ENCODE peak calls at places on chromosomes 11 and 22, in eight cellular contexts. B is T-cell; A is cardiac fibroblast; R is fibroblast of lung; P is Right ventricle myocardium superior; H is RWPE1; M is Peyer's patch; Z is stimulated activated CD8-positive, alpha-beta memory T cell treated with anti-CD3 and anti-CD28 coated beads, Interleukin-15, amount 100 ng/mL, for 4 hours. E is an unnamed sample.

GRCh38 chr22:46336119-46337078 is 885 bp downstream of the TRMU start:
- DNase-seq in B (no peak), A (peak), R (peak), P (no peak), H (no peak), M (no peak), Z (no peak), E (no peak)

GRCh38 chr11:106708348-106708747 is 309.9 kb downstream of the GUCY1A2 start:
- DNase-seq in B (no peak), A (no peak), R (no peak), P (no peak), H (no peak), M (no peak), Z (no peak), E (no peak)

GRCh38 chr11:30760341-30760740 is 174.2 kb upstream of the MPPED2 start:
- DNase-seq in B (no peak), A (no peak), R (no peak), P (no peak), H (no peak), M (no peak), Z (no peak), E (no peak)

GRCh38 chr11:43955381-43956118 is 13.1 kb downstream of the C11orf96 start:
- DNase-seq in B (no peak), A (peak), R (peak), P (no peak), H (no peak), M (no peak), Z (no peak), E (no peak)

GRCh38 chr11:128095459-128096096 is 491.8 kb downstream of the ETS1 start:
- DNase-seq in B (no peak), A (peak), R (peak), P (no peak), H (peak), M (no peak), Z (no peak), E (no peak)

GRCh38 chr22:47173535-47174021 is 411.1 kb downstream of the TBC1D22A start:
- DNase-seq in B (no peak), A (no peak), R (no peak), P (peak), H (no peak), M (no peak), Z (no peak), E (no peak)

GRCh38 chr11:123776160-123776559 is 21.8 kb upstream of the OR6X1 start:
- DNase-seq in B (no peak), A (no peak), R (no peak), P (no peak), H (no peak), M (no peak), Z (no peak), E (no peak)

GRCh38 chr11:62680825-62681240 is 2.0 kb upstream of the UBXN1 start:
- DNase-seq in B (no peak), A (peak), R (peak), P (peak), H (peak), M (no peak), Z (no peak), E (no peak)

GRCh38 chr11:5369793-5370192 is 13.8 kb upstream of the OR51M1 start:
- DNase-seq in B (no peak), A (peak), R (no peak), P (no peak), H (peak), M (no peak), Z (no peak), E (no peak)

GRCh38 chr22:20106205-20106848 is 9.6 kb upstream of the RANBP1 start:
- DNase-seq in B (no peak), A (no peak), R (no peak), P (no peak), H (no peak), M (peak), Z (no peak), E (no peak)

GRCh38 chr11:67483901-67484665 is 1.3 kb downstream of the AIP start:
- DNase-seq in B (peak), A (no peak), R (no peak), P (no peak), H (no peak), M (peak), Z (no peak), E (no peak)

GRCh38 chr22:46769191-46769675 is 6.8 kb downstream of the TBC1D22A start:
- DNase-seq in B (no peak), A (no peak), R (no peak), P (peak), H (no peak), M (no peak), Z (no peak), E (no peak)

GRCh38 chr11:35343033-35343598 is 76.2 kb downstream of the SLC1A2 start:
- DNase-seq in B (peak), A (no peak), R (no peak), P (no peak), H (no peak), M (no peak), Z (no peak), E (no peak)

GRCh38 chr11:17803751-17804334 is 69.3 kb downstream of the KCNC1 start:
- DNase-seq in B (no peak), A (no peak), R (no peak), P (no peak), H (no peak), M (no peak), Z (no peak), E (no peak)

GRCh38 chr22:25930710-25931353 is 188.8 kb downstream of the MYO18B start:
- DNase-seq in B (no peak), A (no peak), R (no peak), P (no peak), H (no peak), M (no peak), Z (no peak), E (no peak)

GRCh38 chr11:70111269-70112016 is 33.3 kb downstream of the ANO1 start:
- DNase-seq in B (no peak), A (peak), R (peak), P (peak), H (no peak), M (peak), Z (no peak), E (no peak)

GRCh38 chr22:39343259-39344045 is 6.3 kb upstream of the SYNGR1 start:
- DNase-seq in B (peak), A (peak), R (peak), P (no peak), H (peak), M (no peak), Z (no peak), E (no peak)

GRCh38 chr22:49718396-49718795 is 109.3 kb downstream of the BRD1 start:
- DNase-seq in B (no peak), A (no peak), R (no peak), P (no peak), H (no peak), M (no peak), Z (no peak), E (no peak)

GRCh38 chr22:36399473-36399780 is 11.7 kb upstream of the MYH9 start:
- DNase-seq in B (no peak), A (no peak), R (no peak), P (no peak), H (no peak), M (no peak), Z (no peak), E (no peak)

E was measured in SIG-M5.